ENCODE peak calls at places on chromosomes 16 and 17, in six cellular contexts. One of them, this sample, is unnamed.

GRCh38 chr16:81784042-81784785 is 5.1 kb downstream of the PLCG2 start:
- DNase-seq in progenitor cell of endocrine pancreas: no peak
- DNase-seq in neural crest cell: no peak
- DNase-seq in natural killer cell: no peak
- DNase-seq in GM06990: no peak
- DNase-seq in DND-41: no peak
- DNase-seq in this sample: no peak

GRCh38 chr17:2251098-2251497 is 52.5 kb downstream of the SMG6 start:
- DNase-seq in progenitor cell of endocrine pancreas: no peak
- DNase-seq in neural crest cell: no peak
- DNase-seq in natural killer cell: no peak
- DNase-seq in GM06990: no peak
- DNase-seq in DND-41: no peak
- DNase-seq in this sample: no peak

GRCh38 chr16:86826931-86827330 is 248.6 kb downstream of the FOXL1 start:
- DNase-seq in progenitor cell of endocrine pancreas: no peak
- DNase-seq in neural crest cell: no peak
- DNase-seq in natural killer cell: no peak
- DNase-seq in GM06990: no peak
- DNase-seq in DND-41: no peak
- DNase-seq in this sample: peak; percentile 27

GRCh38 chr16:58421029-58421428 is 28.8 kb downstream of the GINS3 start:
- DNase-seq in progenitor cell of endocrine pancreas: no peak
- DNase-seq in neural crest cell: no peak
- DNase-seq in natural killer cell: no peak
- DNase-seq in GM06990: no peak
- DNase-seq in DND-41: no peak
- DNase-seq in this sample: no peak

GRCh38 chr17:47305302-47305923 is 18.3 kb upstream of the EFCAB13 start:
- DNase-seq in progenitor cell of endocrine pancreas: no peak
- DNase-seq in neural crest cell: no peak
- DNase-seq in natural killer cell: no peak
- DNase-seq in GM06990: no peak
- DNase-seq in DND-41: no peak
- DNase-seq in this sample: peak; percentile 90

GRCh38 chr17:72394531-72394930 is 273.7 kb downstream of the SOX9 start:
- DNase-seq in progenitor cell of endocrine pancreas: no peak
- DNase-seq in neural crest cell: no peak
- DNase-seq in natural killer cell: no peak
- DNase-seq in GM06990: no peak
- DNase-seq in DND-41: no peak
- DNase-seq in this sample: no peak

GRCh38 chr17:33241390-33241789 is 51.7 kb downstream of the ASIC2 start:
- DNase-seq in progenitor cell of endocrine pancreas: no peak
- DNase-seq in neural crest cell: no peak
- DNase-seq in natural killer cell: no peak
- DNase-seq in GM06990: no peak
- DNase-seq in DND-41: no peak
- DNase-seq in this sample: no peak

GRCh38 chr17:57539528-57540301 is 205.4 kb downstream of the CCDC182 start:
- DNase-seq in progenitor cell of endocrine pancreas: no peak
- DNase-seq in neural crest cell: no peak
- DNase-seq in natural killer cell: no peak
- DNase-seq in GM06990: no peak
- DNase-seq in DND-41: no peak
- DNase-seq in this sample: no peak

GRCh38 chr16:53061701-53062159 is 6.9 kb downstream of the CHD9 start:
- DNase-seq in progenitor cell of endocrine pancreas: no peak
- DNase-seq in neural crest cell: no peak
- DNase-seq in natural killer cell: no peak
- DNase-seq in GM06990: peak; percentile 80
- DNase-seq in DND-41: peak; percentile 35
- DNase-seq in this sample: no peak

GRCh38 chr17:69796093-69796492 is 278.9 kb upstream of the KCNJ16 start:
- DNase-seq in progenitor cell of endocrine pancreas: no peak
- DNase-seq in neural crest cell: no peak
- DNase-seq in natural killer cell: no peak
- DNase-seq in GM06990: no peak
- DNase-seq in DND-41: no peak
- DNase-seq in this sample: no peak

GRCh38 chr16:23597003-23597756 is 1.1 kb upstream of the NDUFAB1 start:
- DNase-seq in progenitor cell of endocrine pancreas: no peak
- DNase-seq in neural crest cell: peak; percentile 6
- DNase-seq in natural killer cell: no peak
- DNase-seq in GM06990: peak; percentile 11
- DNase-seq in DND-41: peak; percentile 11
- DNase-seq in this sample: peak; percentile 19

GRCh38 chr17:46765491-46765890 is 53.0 kb downstream of the WNT3 start:
- DNase-seq in progenitor cell of endocrine pancreas: no peak
- DNase-seq in neural crest cell: no peak
- DNase-seq in natural killer cell: no peak
- DNase-seq in GM06990: no peak
- DNase-seq in DND-41: no peak
- DNase-seq in this sample: no peak

GRCh38 chr16:89431158-89431584 is 59.2 kb downstream of the ANKRD11 start:
- DNase-seq in progenitor cell of endocrine pancreas: no peak
- DNase-seq in neural crest cell: no peak
- DNase-seq in natural killer cell: no peak
- DNase-seq in GM06990: no peak
- DNase-seq in DND-41: no peak
- DNase-seq in this sample: peak; percentile 86

GRCh38 chr16:48117217-48118105 is 38.3 kb downstream of the ABCC12 start:
- DNase-seq in progenitor cell of endocrine pancreas: peak; percentile 85
- DNase-seq in neural crest cell: peak; percentile 96
- DNase-seq in natural killer cell: peak; percentile 22
- DNase-seq in GM06990: peak; percentile 65
- DNase-seq in DND-41: peak; percentile 69
- DNase-seq in this sample: no peak

GRCh38 chr17:34720760-34721159 is 141.4 kb downstream of the TMEM132E start:
- DNase-seq in progenitor cell of endocrine pancreas: no peak
- DNase-seq in neural crest cell: no peak
- DNase-seq in natural killer cell: no peak
- DNase-seq in GM06990: no peak
- DNase-seq in DND-41: no peak
- DNase-seq in this sample: no peak

GRCh38 chr16:69084301-69084700 is 21.2 kb upstream of the HAS3 start:
- DNase-seq in progenitor cell of endocrine pancreas: no peak
- DNase-seq in neural crest cell: no peak
- DNase-seq in natural killer cell: no peak
- DNase-seq in GM06990: no peak
- DNase-seq in DND-41: no peak
- DNase-seq in this sample: no peak

GRCh38 chr17:58337126-58337599 is 8.6 kb upstream of the TSPOAP1 start:
- DNase-seq in progenitor cell of endocrine pancreas: no peak
- DNase-seq in neural crest cell: no peak
- DNase-seq in natural killer cell: peak; percentile 68
- DNase-seq in GM06990: no peak
- DNase-seq in DND-41: peak; percentile 83
- DNase-seq in this sample: no peak

DNA sequence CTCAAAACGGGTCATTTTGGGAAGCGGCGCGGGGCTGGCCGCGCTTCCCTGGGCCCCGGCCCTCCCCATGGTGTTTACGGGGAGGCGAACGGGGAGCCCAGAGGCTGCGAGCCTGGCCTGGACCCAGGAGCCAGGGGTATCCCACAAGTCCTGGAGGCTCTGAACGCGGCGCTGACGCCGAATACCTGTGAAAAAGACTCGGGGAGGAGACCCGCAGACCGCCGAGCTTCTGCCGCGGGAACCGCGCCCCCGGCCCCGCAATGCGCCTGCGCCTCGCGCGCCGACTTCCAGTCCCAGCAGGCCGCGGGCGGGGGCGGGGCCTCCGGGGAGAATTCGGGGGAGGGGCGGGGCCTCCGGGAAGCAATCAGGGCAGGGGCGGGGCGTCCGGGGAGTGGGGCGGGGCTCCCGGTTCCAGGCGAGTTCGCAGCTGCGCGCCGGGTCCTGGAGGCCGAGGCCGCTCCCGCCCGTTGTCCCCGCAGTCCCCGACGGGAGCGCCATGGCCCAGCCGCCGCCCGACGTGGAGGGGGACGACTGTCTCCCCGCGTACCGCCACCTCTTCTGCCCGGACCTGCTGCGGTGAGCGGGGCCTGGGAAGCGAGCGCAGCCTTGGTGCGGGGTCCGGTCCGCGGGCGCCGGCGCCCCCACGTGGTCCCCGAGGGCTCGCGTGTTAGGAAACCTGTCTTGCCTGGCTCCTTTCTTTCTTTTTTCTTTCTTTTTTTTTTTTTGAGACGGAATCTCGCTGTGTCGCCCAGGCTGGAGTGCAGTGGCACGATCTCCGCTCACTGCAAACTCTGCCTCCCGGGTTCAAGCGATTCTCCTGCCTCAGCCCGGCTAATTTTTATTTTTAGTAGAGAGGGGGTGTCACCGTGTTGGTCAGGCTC is at the start of gene DECR2:
- DNase-seq in progenitor cell of endocrine pancreas: peak; percentile 97
- DNase-seq in neural crest cell: peak; percentile 97
- DNase-seq in natural killer cell: peak; percentile 95
- DNase-seq in GM06990: peak; percentile 93
- DNase-seq in DND-41: peak; percentile 97
- DNase-seq in this sample: peak; percentile 79
- TF ChIP-seq CTCF in progenitor cell of endocrine pancreas: peak; percentile 52
- TF ChIP-seq CTCF in neural crest cell: peak; percentile 58
- TF ChIP-seq CTCF in natural killer cell: peak; percentile 64
- TF ChIP-seq CTCF in GM06990: peak; percentile 58
- TF ChIP-seq CTCF in DND-41: peak; percentile 61
- TF ChIP-seq CTCF in this sample: peak; percentile 73

GRCh38 chr17:67585077-67585602 is 132.6 kb upstream of the NOL11 start:
- DNase-seq in progenitor cell of endocrine pancreas: no peak
- DNase-seq in neural crest cell: no peak
- DNase-seq in natural killer cell: no peak
- DNase-seq in GM06990: no peak
- DNase-seq in DND-41: no peak
- DNase-seq in this sample: no peak
- TF ChIP-seq CTCF in progenitor cell of endocrine pancreas: no peak
- TF ChIP-seq CTCF in neural crest cell: no peak
- TF ChIP-seq CTCF in natural killer cell: no peak
- TF ChIP-seq CTCF in GM06990: no peak
- TF ChIP-seq CTCF in DND-41: no peak
- TF ChIP-seq CTCF in this sample: no peak

GRCh38 chr17:73785466-73785865 is 141.2 kb upstream of the SDK2 start:
- DNase-seq in progenitor cell of endocrine pancreas: no peak
- DNase-seq in neural crest cell: no peak
- DNase-seq in natural killer cell: no peak
- DNase-seq in GM06990: no peak
- DNase-seq in DND-41: no peak
- DNase-seq in this sample: no peak

GRCh38 chr17:73783382-73783766 is 139.1 kb upstream of the SDK2 start:
- DNase-seq in progenitor cell of endocrine pancreas: no peak
- DNase-seq in neural crest cell: no peak
- DNase-seq in natural killer cell: no peak
- DNase-seq in GM06990: no peak
- DNase-seq in DND-41: no peak
- DNase-seq in this sample: no peak

GRCh38 chr17:73782231-73782630 is 138.0 kb upstream of the SDK2 start:
- DNase-seq in progenitor cell of endocrine pancreas: no peak
- DNase-seq in neural crest cell: no peak
- DNase-seq in natural killer cell: no peak
- DNase-seq in GM06990: no peak
- DNase-seq in DND-41: no peak
- DNase-seq in this sample: no peak

GRCh38 chr17:73784015-73784603 is 139.9 kb upstream of the SDK2 start:
- DNase-seq in progenitor cell of endocrine pancreas: no peak
- DNase-seq in neural crest cell: no peak
- DNase-seq in natural killer cell: no peak
- DNase-seq in GM06990: no peak
- DNase-seq in DND-41: no peak
- DNase-seq in this sample: no peak

DNA sequence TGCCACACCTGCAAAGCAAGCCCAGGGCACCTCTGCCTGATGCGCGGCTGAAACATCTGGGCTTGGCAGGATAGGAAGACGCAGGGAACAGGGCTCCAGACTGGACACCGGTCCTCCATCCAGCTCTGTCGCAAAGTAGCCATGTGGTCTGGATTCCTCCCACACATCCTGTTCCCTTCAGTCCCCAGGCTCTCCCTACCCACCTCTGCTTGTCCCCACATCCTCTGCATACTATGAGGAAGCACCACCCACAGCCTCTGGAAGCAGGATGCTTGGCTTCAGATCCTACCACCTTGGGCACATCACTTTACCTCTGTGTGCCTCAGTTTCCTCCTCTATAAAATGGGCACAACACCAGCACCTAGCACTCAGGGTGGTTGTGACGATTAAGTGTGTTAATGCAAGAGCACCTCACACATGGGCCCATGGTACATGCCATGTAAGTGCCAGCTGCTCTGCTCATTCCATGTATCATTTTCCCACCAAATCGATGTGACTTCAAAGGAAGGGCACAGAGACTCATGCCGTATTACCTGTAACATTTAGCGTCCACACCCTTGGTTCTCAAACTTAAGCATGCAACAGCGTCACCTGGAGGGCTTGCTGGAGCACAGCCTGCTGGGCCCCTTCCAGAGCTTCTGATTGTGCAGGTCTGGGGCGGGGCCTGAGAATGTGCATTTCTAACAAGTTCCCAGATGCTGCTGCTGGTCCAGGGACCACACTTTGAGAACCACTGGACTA is 138.6 kb upstream of the SDK2 start:
- DNase-seq in progenitor cell of endocrine pancreas: no peak
- DNase-seq in neural crest cell: no peak
- DNase-seq in natural killer cell: no peak
- DNase-seq in GM06990: no peak
- DNase-seq in DND-41: no peak
- DNase-seq in this sample: no peak
- TF ChIP-seq CTCF in progenitor cell of endocrine pancreas: peak; percentile 28
- TF ChIP-seq CTCF in neural crest cell: peak; percentile 15
- TF ChIP-seq CTCF in natural killer cell: no peak
- TF ChIP-seq CTCF in GM06990: peak; percentile 25
- TF ChIP-seq CTCF in DND-41: peak; percentile 11
- TF ChIP-seq CTCF in this sample: no peak

DNA sequence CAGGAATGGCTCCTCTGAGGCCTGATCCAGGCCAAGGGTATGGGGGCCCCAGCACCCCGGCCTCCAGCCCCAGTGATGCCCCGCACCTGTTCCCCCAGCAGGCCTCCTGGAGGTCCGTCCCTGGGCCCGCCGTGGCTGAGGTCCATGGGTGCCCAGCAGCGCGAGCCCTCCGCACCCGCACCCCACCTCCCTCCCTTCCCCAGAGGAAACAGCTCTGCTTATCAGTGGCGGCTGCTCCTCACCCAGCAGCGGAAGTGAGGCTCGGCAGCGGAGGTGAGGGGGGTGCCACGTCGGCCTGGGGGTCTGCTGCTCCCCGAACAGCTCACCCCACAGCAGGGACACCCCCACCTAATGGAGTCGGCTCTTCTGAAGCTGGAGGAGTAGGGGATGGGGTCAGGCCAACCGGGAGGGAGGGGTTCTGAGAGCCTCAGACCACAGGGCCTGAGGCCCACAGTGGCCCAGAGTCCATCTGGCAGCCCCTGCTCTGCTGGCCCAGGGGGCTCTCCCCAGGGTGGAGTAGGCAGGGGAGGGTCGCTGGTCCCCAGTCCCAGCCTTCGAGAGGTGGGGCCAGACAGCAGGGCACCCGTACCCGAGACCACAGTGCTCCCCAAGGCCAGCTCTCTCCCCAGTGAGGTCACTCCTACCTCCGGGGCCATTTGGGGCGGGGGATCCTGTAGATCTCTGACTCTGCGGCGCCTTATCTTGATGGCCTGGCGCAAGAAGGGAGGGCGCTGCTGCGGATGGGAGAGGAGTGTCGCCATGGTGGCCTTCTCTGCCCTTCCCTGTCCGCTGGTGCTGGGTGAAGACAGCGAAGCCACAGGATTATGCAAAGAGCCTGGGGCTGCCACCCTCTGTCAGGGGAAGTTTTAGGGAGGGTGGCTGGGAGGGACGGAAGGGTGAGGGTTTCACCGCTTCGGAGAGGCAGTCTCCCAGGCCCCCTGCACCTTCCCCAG is at the start of gene UNC13D:
- DNase-seq in progenitor cell of endocrine pancreas: no peak
- DNase-seq in neural crest cell: no peak
- DNase-seq in natural killer cell: peak; percentile 65
- DNase-seq in GM06990: peak; percentile 71
- DNase-seq in DND-41: peak; percentile 82
- DNase-seq in this sample: no peak
- TF ChIP-seq CTCF in progenitor cell of endocrine pancreas: no peak
- TF ChIP-seq CTCF in neural crest cell: no peak
- TF ChIP-seq CTCF in natural killer cell: no peak
- TF ChIP-seq CTCF in GM06990: no peak
- TF ChIP-seq CTCF in DND-41: no peak
- TF ChIP-seq CTCF in this sample: no peak